ENCODE peak calls at places on chromosomes 7 and 10, in nine cellular contexts. C, W, H, Z, K, N, B, F and L are unnamed samples.

GRCh38 chr7:116689787-116690186 is 17.8 kb downstream of the MET start:
- DNase-seq in B (no peak), K (no peak), F (no peak), W (no peak), H (no peak), C (no peak), N (no peak), Z (no peak), L (no peak)

GRCh38 chr7:130793855-130794618 is 60.0 kb upstream of the KLF14 start:
- DNase-seq in H (no peak), W (no peak), K (no peak), F (no peak), C (peak; percentile 55), Z (no peak), N (no peak), B (peak; percentile 26), L (no peak)

GRCh38 chr10:78756604-78757442 is 311.9 kb upstream of the ZMIZ1 start:
- DNase-seq in W (no peak), Z (no peak), C (peak; percentile 96), N (no peak), F (peak; percentile 87), B (peak; percentile 85), H (peak; percentile 90), K (no peak), L (no peak)

GRCh38 chr10:22253578-22253882 is 35.7 kb upstream of the EBLN1 start:
- DNase-seq in K (peak; percentile 67), C (no peak), W (no peak), N (peak; percentile 17), B (peak; percentile 31), Z (no peak), H (peak; percentile 42), F (peak; percentile 89), L (no peak)

GRCh38 chr10:128113026-128113425 is 13.2 kb downstream of the MKI67 start:
- DNase-seq in C (no peak), H (no peak), Z (no peak), W (peak; percentile 39), B (no peak), K (no peak), F (no peak), N (no peak), L (no peak)

GRCh38 chr7:15561840-15562239 is at the start of gene AGMO:
- DNase-seq in H (peak; percentile 55), C (peak; percentile 46), K (no peak), N (no peak), F (no peak), Z (peak; percentile 15), B (peak; percentile 87), W (peak; percentile 14), L (no peak)

GRCh38 chr10:31314256-31315183 is 4.5 kb upstream of the ZEB1 start:
- DNase-seq in W (peak; percentile 20), H (no peak), N (no peak), C (no peak), F (no peak), B (no peak), Z (no peak), K (no peak), L (no peak)

GRCh38 chr10:6973904-6974303 is 393.8 kb upstream of the PRKCQ start:
- DNase-seq in C (no peak), W (no peak), K (peak; percentile 63), F (peak; percentile 72), H (no peak), B (no peak), N (no peak), Z (no peak), L (no peak)

GRCh38 chr7:30521532-30521931 is 16.9 kb upstream of the GGCT start:
- DNase-seq in W (no peak), B (peak; percentile 42), Z (no peak), K (no peak), N (no peak), C (peak; percentile 35), H (peak; percentile 81), F (no peak), L (no peak)

GRCh38 chr7:122633472-122633871 is 65.4 kb downstream of the RNF133 start:
- DNase-seq in K (no peak), H (no peak), C (no peak), F (no peak), N (no peak), Z (no peak), B (no peak), W (no peak), L (no peak)

GRCh38 chr10:27525819-27526218 is 21.7 kb downstream of the RAB18 start:
- DNase-seq in W (peak; percentile 44), Z (no peak), B (no peak), N (no peak), C (peak; percentile 83), F (no peak), H (no peak), K (no peak), L (no peak)

GRCh38 chr10:15144788-15145187 is 23.7 kb downstream of the NMT2 start:
- DNase-seq in N (no peak), K (no peak), Z (no peak), H (no peak), F (no peak), C (peak; percentile 29), B (no peak), W (no peak), L (no peak)

GRCh38 chr10:63681965-63682704 is 160.9 kb downstream of the REEP3 start:
- DNase-seq in K (no peak), N (no peak), B (peak; percentile 85), F (no peak), H (peak; percentile 62), Z (no peak), C (peak; percentile 98), W (no peak), L (no peak)

GRCh38 chr10:12892924-12893323 is 108.6 kb downstream of the CCDC3 start:
- DNase-seq in W (no peak), Z (no peak), N (no peak), C (no peak), F (no peak), K (no peak), B (no peak), H (no peak), L (no peak)

GRCh38 chr10:48655426-48656240 is 29.0 kb upstream of the WDFY4 start:
- DNase-seq in F (peak; percentile 90), B (peak; percentile 26), H (peak; percentile 78), W (no peak), K (no peak), C (peak; percentile 66), Z (peak; percentile 83), N (peak; percentile 71), L (no peak)

GRCh38 chr7:105897999-105898398 is 21.6 kb upstream of the ATXN7L1 start:
- DNase-seq in H (no peak), W (no peak), B (no peak), N (no peak), F (no peak), C (no peak), Z (no peak), K (no peak), L (no peak)

GRCh38 chr7:134782121-134782623 is 2.7 kb downstream of the CALD1 start:
- DNase-seq in Z (no peak), C (no peak), K (no peak), B (no peak), W (no peak), N (no peak), H (no peak), F (no peak), L (peak; percentile 12)
- H3K4me3 ChIP-seq in Z (no peak overlapping the region), C (peak overlapping the region; percentile 87), K (no peak overlapping the region), B (no peak overlapping the region), W (no peak overlapping the region), N (peak overlapping the region; percentile 69), H (peak overlapping the region; percentile 70), F (peak overlapping the region; percentile 0), L (no peak overlapping the region)

DNA sequence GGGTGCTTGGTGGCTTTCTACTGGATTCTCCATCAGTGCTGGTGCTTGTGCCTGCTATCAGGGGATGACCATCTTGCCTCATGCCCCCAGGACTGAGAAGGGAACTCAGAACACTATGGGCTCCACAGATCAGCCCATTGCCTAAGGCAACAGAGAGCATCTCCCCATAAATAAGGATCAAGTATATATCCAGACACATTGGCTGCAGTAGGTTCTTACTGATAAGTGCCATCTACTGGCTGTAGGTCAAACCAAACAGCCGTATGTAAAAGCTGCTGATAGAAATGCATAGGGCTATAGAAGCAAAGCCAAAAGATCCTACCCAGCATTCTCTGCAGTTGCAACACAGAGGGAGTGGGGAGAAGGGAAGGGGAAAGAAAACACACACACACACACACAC is 153.7 kb downstream of the CDK14 start:
- DNase-seq in K (no peak), H (no peak), N (peak; percentile 52), B (no peak), F (no peak), Z (no peak), C (peak; percentile 51), W (peak; percentile 30), L (no peak)
- TF ChIP-seq CTCF in K (no peak), H (no peak), N (peak; percentile 26), B (no peak), F (peak; percentile 9), Z (no peak), C (peak; percentile 37), W (peak; percentile 29), L (peak; percentile 50)

DNA sequence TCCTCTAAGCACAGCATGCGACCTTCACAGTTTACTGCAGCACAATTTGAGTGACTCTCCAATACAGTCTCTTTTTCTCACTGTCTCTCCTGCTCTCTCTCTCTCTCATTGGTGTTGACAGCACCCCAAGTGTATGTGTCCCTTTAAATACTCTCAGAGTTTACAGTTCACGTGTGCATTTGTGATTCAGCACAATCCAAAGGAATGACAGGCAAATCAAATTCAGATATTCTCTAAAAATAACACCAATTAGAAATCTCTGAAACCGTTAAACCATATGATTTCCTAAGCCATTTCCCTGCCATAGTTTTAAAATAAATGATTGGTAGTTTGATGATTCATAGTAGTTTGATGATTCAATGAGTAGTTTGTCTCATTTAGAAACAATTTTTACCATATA is 104.0 kb upstream of the GAD2 start:
- DNase-seq in B (no peak), W (peak; percentile 34), Z (no peak), F (no peak), K (no peak), N (no peak), C (no peak), H (no peak), L (no peak)
- H3K36me3 ChIP-seq in B (no peaks in the 10 kb centered on the region), W (no peaks in the 10 kb centered on the region), Z (no peaks in the 10 kb centered on the region), F (no peaks in the 10 kb centered on the region), K (no peaks in the 10 kb centered on the region), N (no peaks in the 10 kb centered on the region), C (no peaks in the 10 kb centered on the region), H (no peaks in the 10 kb centered on the region), L (no peaks in the 10 kb centered on the region)

GRCh38 chr10:10259013-10259412 is 758.7 kb upstream of the CELF2 start:
- DNase-seq in W (no peak), N (no peak), F (no peak), H (no peak), K (no peak), Z (no peak), B (no peak), C (no peak), L (no peak)

GRCh38 chr10:10256860-10257259 is 760.8 kb upstream of the CELF2 start:
- DNase-seq in K (no peak), W (no peak), Z (no peak), N (no peak), B (no peak), C (no peak), H (no peak), F (no peak), L (no peak)
- H3K4me3 ChIP-seq in K (no peak overlapping the region), W (no peak overlapping the region), Z (no peak overlapping the region), N (no peak overlapping the region), B (no peak overlapping the region), C (no peak overlapping the region), H (no peak overlapping the region), F (no peak overlapping the region), L (no peak overlapping the region)